ENCODE peak calls at places on chromosome 20, in seven cellular contexts. L is GM12891, F is H1, X is K562, Z is GM12878, V is HepG2, S is SK-N-SH. M is an unnamed sample.

GRCh38 chr20:43963872-43964791 is 49.5 kb downstream of the TOX2 start:
- DNase-seq in X (no peak), V (no peak), F (no peak), L (no peak), S (no peak), Z (no peak), M (peak)

GRCh38 chr20:24964518-24964838 is 15.4 kb downstream of the CST7 start:
- DNase-seq in Z (no peak), V (no peak), F (no peak), L (no peak), X (no peak), S (no peak), M (no peak)

GRCh38 chr20:50728486-50728980 is 2.8 kb upstream of the PARD6B start:
- DNase-seq in Z (no peak), L (no peak), X (no peak), F (no peak), V (peak), S (no peak), M (no peak)

GRCh38 chr20:61520761-61521460 is 268.9 kb downstream of the CDH4 start:
- DNase-seq in Z (no peak), S (no peak), V (no peak), F (no peak), X (no peak), L (no peak), M (no peak)

GRCh38 chr20:64188682-64189529 is 24.7 kb downstream of the MYT1 start:
- DNase-seq in L (no peak), Z (no peak), F (peak), V (peak), S (peak), X (no peak), M (no peak)

GRCh38 chr20:35329435-35330139 is 37.4 kb upstream of the FAM83C start:
- DNase-seq in L (no peak), F (no peak), S (peak), X (peak), Z (no peak), V (peak), M (no peak)

GRCh38 chr20:53561505-53561904 is 32.1 kb downstream of the ZNF217 start:
- DNase-seq in F (no peak), X (no peak), V (no peak), L (no peak), Z (no peak), S (no peak), M (no peak)

GRCh38 chr20:10469599-10469998 is 34.5 kb downstream of the SLX4IP start:
- DNase-seq in F (peak), S (peak), V (peak), X (peak), L (no peak), Z (no peak), M (no peak)

GRCh38 chr20:36113566-36114247 is 40.8 kb upstream of the EPB41L1 start:
- DNase-seq in L (peak), F (no peak), S (no peak), Z (peak), X (no peak), V (no peak), M (no peak)

GRCh38 chr20:57620274-57620990 is at the start of gene ZBP1:
- DNase-seq in L (peak), V (no peak), S (no peak), Z (peak), F (no peak), X (no peak), M (peak)

GRCh38 chr20:44633187-44633851 is 18.2 kb downstream of the ADA start:
- DNase-seq in Z (no peak), X (no peak), F (no peak), V (no peak), L (no peak), S (no peak), M (no peak)

GRCh38 chr20:58781138-58781537 is 69.6 kb downstream of the GNAS-AS1 start:
- DNase-seq in F (no peak), V (no peak), X (no peak), Z (no peak), L (no peak), S (no peak), M (no peak)

GRCh38 chr20:62019881-62020492 is 45.7 kb downstream of the TAF4 start:
- DNase-seq in F (no peak), V (no peak), S (peak), L (no peak), Z (no peak), X (no peak), M (no peak)

GRCh38 chr20:24617080-24617432 is 147.6 kb downstream of the SYNDIG1 start:
- DNase-seq in F (no peak), V (no peak), S (no peak), L (no peak), X (no peak), Z (no peak), M (no peak)

GRCh38 chr20:38863024-38863851 is 57.7 kb downstream of the PPP1R16B start:
- DNase-seq in Z (peak), F (no peak), S (no peak), X (peak), L (peak), V (no peak), M (peak)

GRCh38 chr20:17969276-17969883 is 562 bp downstream of the MGME1 start:
- DNase-seq in S (peak), L (no peak), F (no peak), Z (no peak), X (peak), V (peak), M (no peak)

GRCh38 chr20:24972341-24972740 is 20.2 kb downstream of the APMAP start:
- DNase-seq in F (no peak), S (no peak), X (no peak), Z (no peak), V (no peak), L (no peak), M (no peak)

GRCh38 chr20:47380481-47380880 is 24.0 kb upstream of the ZMYND8 start:
- DNase-seq in X (no peak), V (no peak), Z (no peak), S (no peak), F (no peak), L (no peak), M (no peak)

GRCh38 chr20:14829897-14830296 is 492.5 kb upstream of the FLRT3 start:
- DNase-seq in X (no peak), Z (peak), V (no peak), L (no peak), S (no peak), F (no peak), M (no peak)

GRCh38 chr20:62628691-62629090 is 13.6 kb upstream of the SLCO4A1 start:
- DNase-seq in L (no peak), F (no peak), X (no peak), Z (no peak), V (no peak), S (peak), M (no peak)

GRCh38 chr20:50038574-50038991 is 55.8 kb downstream of the SNAI1 start:
- DNase-seq in V (peak), S (no peak), Z (no peak), L (no peak), F (no peak), X (no peak), M (no peak)

GRCh38 chr20:56519551-56519950 is 5.0 kb upstream of the FAM209A start:
- DNase-seq in V (no peak), L (no peak), F (no peak), Z (no peak), S (no peak), X (no peak), M (no peak)

GRCh38 chr20:31608256-31608980 is 3.3 kb downstream of the ID1 start:
- DNase-seq in F (no peak), L (no peak), S (peak), X (peak), V (peak), Z (no peak), M (no peak)

GRCh38 chr20:460180-460579 is 2.2 kb downstream of the TBC1D20 start:
- DNase-seq in X (peak), F (no peak), V (peak), S (no peak), Z (no peak), L (no peak), M (no peak)

GRCh38 chr20:49210101-49210749 is 9.0 kb upstream of the DDX27 start:
- DNase-seq in L (no peak), Z (no peak), X (no peak), S (no peak), F (no peak), V (no peak), M (no peak)

GRCh38 chr20:24033151-24033550 is 44.6 kb upstream of the GGTLC1 start:
- DNase-seq in L (no peak), F (no peak), Z (no peak), X (no peak), V (no peak), S (no peak), M (no peak)

GRCh38 chr20:32753731-32754130 is 8.5 kb upstream of the DNMT3B start:
- DNase-seq in V (no peak), L (no peak), S (no peak), Z (no peak), F (no peak), X (no peak), M (no peak)

GRCh38 chr20:44691424-44692423 is 23.4 kb upstream of the CCN5 start:
- DNase-seq in F (no peak), Z (no peak), S (peak), V (no peak), X (no peak), L (no peak), M (no peak)

GRCh38 chr20:652611-653109 is 340 bp downstream of the SRXN1 start:
- DNase-seq in F (no peak), S (no peak), L (no peak), Z (no peak), V (no peak), X (no peak), M (no peak)

GRCh38 chr20:16803965-16804792 is 56.0 kb downstream of the OTOR start:
- DNase-seq in V (peak), S (peak), L (peak), Z (no peak), X (peak), F (peak), M (peak)

GRCh38 chr20:62861732-62862336 is at the start of gene TCFL5:
- DNase-seq in X (peak), L (peak), V (peak), S (peak), F (no peak), Z (no peak), M (peak)

GRCh38 chr20:48769111-48769879 is 58.5 kb downstream of the PREX1 start:
- DNase-seq in Z (no peak), L (no peak), V (no peak), F (no peak), S (no peak), X (peak), M (no peak)

GRCh38 chr20:48599106-48599747 is 228.6 kb downstream of the PREX1 start:
- DNase-seq in S (no peak), V (no peak), L (no peak), F (no peak), X (no peak), Z (no peak), M (no peak)

GRCh38 chr20:63635431-63636141 is 8.7 kb upstream of the GMEB2 start:
- DNase-seq in Z (peak), F (no peak), X (no peak), L (no peak), V (no peak), S (no peak), M (no peak)

GRCh38 chr20:39188264-39188765 is 226.2 kb downstream of the DHX35 start:
- DNase-seq in F (no peak), X (no peak), Z (no peak), L (no peak), S (no peak), V (no peak), M (no peak)

GRCh38 chr20:6471110-6471647 is 296.3 kb upstream of the BMP2 start:
- DNase-seq in L (no peak), F (no peak), X (no peak), V (no peak), S (no peak), Z (no peak), M (no peak)

GRCh38 chr20:37526238-37526838 is 1.3 kb downstream of the BLCAP start:
- DNase-seq in L (no peak), S (peak), X (peak), V (peak), Z (no peak), F (no peak), M (no peak)
- TF ChIP-seq TAF1 in L (no peak), S (no peak), X (no peak), V (no peak), Z (no peak), F (peak), M (no peak)

DNA sequence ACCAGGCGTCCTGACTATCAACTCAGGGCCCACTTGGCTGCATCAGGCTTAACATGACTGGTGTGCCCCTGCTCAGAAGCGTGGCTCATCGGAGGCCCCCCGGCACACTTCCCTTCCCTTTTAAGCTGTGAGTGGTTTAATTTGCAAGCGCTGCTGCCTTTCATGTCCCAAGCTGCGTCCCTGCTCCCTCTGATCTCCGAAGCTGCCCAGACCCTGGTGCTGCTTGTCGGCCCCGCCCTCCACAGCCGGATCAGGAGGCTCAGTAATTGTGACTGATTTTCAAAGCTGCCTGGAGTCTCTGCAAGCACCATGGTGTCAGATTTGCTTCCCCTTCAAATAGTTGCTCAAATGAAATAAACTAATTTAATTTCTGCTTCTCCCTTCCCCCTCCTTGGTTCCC is 71.1 kb downstream of the CDH22 start:
- DNase-seq in S (no peak), V (no peak), X (no peak), Z (no peak), L (no peak), F (no peak), M (no peak)
- TF ChIP-seq POLR2AphosphoS5 in S (no peak), V (no peak), X (no peak), Z (no peak), L (no peak), F (no peak), M (no peak)

DNA sequence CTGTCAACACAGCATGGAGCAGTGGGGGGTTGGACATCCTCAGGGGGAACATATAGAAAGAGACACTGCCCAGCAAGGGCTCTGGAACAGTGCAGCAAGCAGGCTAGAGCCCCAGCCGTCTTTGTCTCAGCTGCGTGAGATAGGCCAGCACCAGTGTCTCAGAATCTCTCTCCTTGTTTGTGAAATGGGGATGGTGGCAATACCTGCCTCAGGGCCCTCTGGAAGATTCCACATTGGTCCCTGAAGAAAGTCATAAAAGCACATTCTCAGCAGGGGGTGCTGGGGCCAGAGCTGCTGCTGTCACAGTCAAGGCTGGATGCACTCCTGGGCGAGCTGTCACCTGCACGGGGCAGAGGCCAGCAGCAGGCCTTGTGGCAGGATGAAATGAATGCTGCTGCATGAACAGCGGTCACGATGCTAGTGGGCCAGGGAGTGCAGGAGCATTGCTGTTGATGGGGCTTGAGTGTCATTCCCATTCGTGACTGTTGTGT is 121.7 kb downstream of the SYCP2 start:
- DNase-seq in X (no peak), S (peak), L (no peak), Z (no peak), F (no peak), V (no peak), M (no peak)
- TF ChIP-seq TAF1 in X (no peak), S (no peak), L (no peak), Z (no peak), F (no peak), V (no peak), M (no peak)

GRCh38 chr20:22389836-22390542 is 194.4 kb downstream of the FOXA2 start:
- DNase-seq in F (peak), X (peak), V (peak), Z (no peak), S (no peak), L (no peak), M (no peak)
- TF ChIP-seq POLR2AphosphoS5 in F (no peak), X (no peak), V (no peak), Z (no peak), S (no peak), L (no peak), M (no peak)

M was measured in GM12892.